ENCODE peak calls at places on chromosomes 7 and 10, in eight cellular contexts. L, H, X, N, C, Q, A and M are unnamed samples.
A peak's percentile ranks its signal among the peaks of the same experiment; 100 is the strongest.

GRCh38 chr10:93081296-93081695 is 7.6 kb downstream of the CYP26A1 start:
- DNase-seq in L (no peak), H (no peak), X (no peak), N (no peak), C (no peak), Q (no peak), A (no peak), M (no peak)

GRCh38 chr10:44961231-44961571 is 1.6 kb downstream of the RASSF4 start:
- DNase-seq in L (no peak), H (no peak), X (no peak), N (no peak), C (no peak), Q (no peak), A (no peak), M (no peak)

GRCh38 chr7:18116661-18117060 is 89.0 kb upstream of the PRPS1L1 start:
- DNase-seq in L (no peak), H (no peak), X (no peak), N (no peak), C (no peak), Q (no peak), A (no peak), M (no peak)

GRCh38 chr10:88979153-88979562 is 11.4 kb upstream of the FAS start:
- DNase-seq in L (peak; percentile 22), H (peak; percentile 25), X (no peak), N (peak; percentile 89), C (no peak), Q (no peak), A (no peak), M (no peak)

GRCh38 chr10:13349776-13350274 is 1.7 kb upstream of the SEPHS1 start:
- DNase-seq in L (peak; percentile 81), H (peak; percentile 11), X (peak; percentile 58), N (peak; percentile 32), C (no peak), Q (peak; percentile 68), A (peak; percentile 82), M (peak; percentile 19)

GRCh38 chr10:33223326-33224014 is 111.0 kb downstream of the NRP1 start:
- DNase-seq in L (no peak), H (no peak), X (no peak), N (no peak), C (no peak), Q (no peak), A (no peak), M (no peak)

GRCh38 chr10:99341860-99342517 is 12.8 kb downstream of the CNNM1 start:
- DNase-seq in L (no peak), H (no peak), X (no peak), N (no peak), C (peak; percentile 22), Q (no peak), A (no peak), M (no peak)

GRCh38 chr10:79046991-79047874 is 21.5 kb upstream of the ZMIZ1 start:
- DNase-seq in L (no peak), H (peak; percentile 40), X (no peak), N (peak; percentile 50), C (no peak), Q (no peak), A (peak; percentile 64), M (no peak)

GRCh38 chr10:99913831-99914235 is 95.9 kb downstream of the DNMBP start:
- DNase-seq in L (peak; percentile 45), H (no peak), X (no peak), N (no peak), C (no peak), Q (no peak), A (no peak), M (no peak)

GRCh38 chr7:134602921-134603394 is 43.7 kb upstream of the BPGM start:
- DNase-seq in L (peak; percentile 7), H (peak; percentile 52), X (no peak), N (no peak), C (no peak), Q (no peak), A (no peak), M (no peak)

GRCh38 chr10:85919358-85920022 is 447.1 kb downstream of the GRID1 start:
- DNase-seq in L (no peak), H (no peak), X (no peak), N (no peak), C (no peak), Q (no peak), A (no peak), M (no peak)

GRCh38 chr10:50596456-50596855 is 27.3 kb downstream of the SGMS1 start:
- DNase-seq in L (no peak), H (no peak), X (no peak), N (no peak), C (no peak), Q (no peak), A (no peak), M (no peak)

GRCh38 chr7:14938181-14938580 is 35.6 kb upstream of the DGKB start:
- DNase-seq in L (no peak), H (no peak), X (no peak), N (no peak), C (no peak), Q (no peak), A (no peak), M (no peak)

GRCh38 chr10:95246582-95247051 is 44.2 kb downstream of the PDLIM1 start:
- DNase-seq in L (peak; percentile 91), H (peak; percentile 35), X (peak; percentile 79), N (peak; percentile 89), C (peak; percentile 69), Q (peak; percentile 86), A (no peak), M (peak; percentile 45)

GRCh38 chr10:6722616-6723004 is 142.5 kb upstream of the PRKCQ start:
- DNase-seq in L (no peak), H (no peak), X (peak; percentile 31), N (no peak), C (no peak), Q (no peak), A (no peak), M (no peak)

GRCh38 chr7:134599371-134599770 is 47.3 kb upstream of the BPGM start:
- DNase-seq in L (no peak), H (peak; percentile 93), X (no peak), N (no peak), C (no peak), Q (no peak), A (no peak), M (no peak)

GRCh38 chr7:28623863-28624262 is 211.5 kb downstream of the CREB5 start:
- DNase-seq in L (no peak), H (no peak), X (no peak), N (no peak), C (no peak), Q (no peak), A (no peak), M (no peak)

GRCh38 chr10:90587081-90587491 is 270.8 kb downstream of the HTR7 start:
- DNase-seq in L (peak; percentile 32), H (no peak), X (no peak), N (peak; percentile 66), C (no peak), Q (no peak), A (no peak), M (no peak)

GRCh38 chr10:119377905-119378736 is 164.4 kb downstream of the RGS10 start:
- DNase-seq in L (no peak), H (peak; percentile 37), X (no peak), N (no peak), C (no peak), Q (no peak), A (peak; percentile 46), M (no peak)

GRCh38 chr7:768881-769504 is 41.9 kb upstream of the PRKAR1B start:
- DNase-seq in L (peak; percentile 22), H (peak; percentile 56), X (peak; percentile 23), N (no peak), C (no peak), Q (no peak), A (peak; percentile 90), M (no peak)